ENCODE peak calls at places on chromosomes 2 and 18, in six cellular contexts. R, D, Y, N, B and X are unnamed samples.

GRCh38 chr2:224221455-224221913 is 180.4 kb downstream of the FAM124B start:
- DNase-seq in R (no peak), D (no peak), Y (no peak), N (peak), B (peak), X (no peak)

GRCh38 chr18:9974279-9974915 is 60.6 kb downstream of the VAPA start:
- DNase-seq in R (no peak), D (no peak), Y (no peak), N (no peak), B (no peak), X (no peak)

GRCh38 chr2:66938471-66938967 is 458.6 kb upstream of the ETAA1 start:
- DNase-seq in R (no peak), D (no peak), Y (no peak), N (no peak), B (no peak), X (no peak)

GRCh38 chr2:217981084-217981730 is 21.6 kb downstream of the TNS1 start:
- DNase-seq in R (no peak), D (no peak), Y (no peak), N (no peak), B (no peak), X (no peak)

GRCh38 chr2:229633546-229633945 is 80.8 kb downstream of the DNER start:
- DNase-seq in R (no peak), D (no peak), Y (no peak), N (no peak), B (no peak), X (no peak)

GRCh38 chr2:205051417-205051816 is 506.1 kb downstream of the PARD3B start:
- DNase-seq in R (no peak), D (no peak), Y (no peak), N (no peak), B (no peak), X (no peak)

GRCh38 chr2:38239452-38239851 is 137.6 kb downstream of the ATL2 start:
- DNase-seq in R (no peak), D (no peak), Y (no peak), N (no peak), B (no peak), X (no peak)

GRCh38 chr2:39435974-39436591 is 1.0 kb downstream of the MAP4K3 start:
- DNase-seq in R (no peak), D (no peak), Y (no peak), N (peak), B (peak), X (no peak)

GRCh38 chr2:230772189-230772588 is 59.5 kb downstream of the CAB39 start:
- DNase-seq in R (no peak), D (no peak), Y (no peak), N (no peak), B (no peak), X (no peak)

GRCh38 chr2:42458396-42458795 is 35.4 kb downstream of the KCNG3 start:
- DNase-seq in R (no peak), D (no peak), Y (no peak), N (no peak), B (no peak), X (no peak)

GRCh38 chr18:76167440-76167839 is 327.6 kb downstream of the ZNF516 start:
- DNase-seq in R (no peak), D (no peak), Y (no peak), N (no peak), B (no peak), X (no peak)

GRCh38 chr2:11411768-11412448 is 54.1 kb downstream of the E2F6 start:
- DNase-seq in R (no peak), D (peak), Y (peak), N (peak), B (peak), X (no peak)

GRCh38 chr2:68043719-68044498 is 18.9 kb downstream of the C1D start:
- DNase-seq in R (no peak), D (no peak), Y (no peak), N (peak), B (peak), X (no peak)

GRCh38 chr2:69222984-69223658 is 163.9 kb downstream of the GFPT1 start:
- DNase-seq in R (no peak), D (no peak), Y (peak), N (peak), B (peak), X (no peak)

GRCh38 chr18:48934708-48935432 is 15.9 kb downstream of the SMAD7 start:
- DNase-seq in R (no peak), D (no peak), Y (peak), N (peak), B (no peak), X (no peak)

GRCh38 chr2:197200056-197200455 is 110.5 kb downstream of the ANKRD44 start:
- DNase-seq in R (no peak), D (no peak), Y (no peak), N (no peak), B (no peak), X (no peak)

GRCh38 chr2:215419769-215420470 is 15.9 kb downstream of the FN1 start:
- DNase-seq in R (no peak), D (no peak), Y (no peak), N (no peak), B (no peak), X (no peak)

GRCh38 chr2:231399046-231399852 is 3.7 kb downstream of the B3GNT7 start:
- DNase-seq in R (no peak), D (no peak), Y (no peak), N (no peak), B (no peak), X (no peak)

GRCh38 chr2:149307014-149307413 is 23.4 kb upstream of the LYPD6 start:
- DNase-seq in R (no peak), D (no peak), Y (no peak), N (no peak), B (no peak), X (no peak)

GRCh38 chr18:681985-682384 is 24.5 kb downstream of the TYMS start:
- DNase-seq in R (no peak), D (peak), Y (no peak), N (no peak), B (no peak), X (no peak)

GRCh38 chr18:22342625-22343024 is 75.1 kb downstream of the CTAGE1 start:
- DNase-seq in R (no peak), D (peak), Y (peak), N (peak), B (peak), X (no peak)

GRCh38 chr18:47404845-47405244 is 153.4 kb upstream of the SKOR2 start:
- DNase-seq in R (no peak), D (no peak), Y (no peak), N (no peak), B (no peak), X (no peak)

GRCh38 chr2:207770602-207771404 is 1.1 kb upstream of the FZD5 start:
- DNase-seq in R (no peak), D (peak), Y (no peak), N (peak), B (peak), X (no peak)

GRCh38 chr2:178246696-178247095 is 52.4 kb downstream of the OSBPL6 start:
- DNase-seq in R (no peak), D (no peak), Y (no peak), N (no peak), B (no peak), X (no peak)

GRCh38 chr2:28633739-28634138 is 117.9 kb upstream of the PPP1CB start:
- DNase-seq in R (no peak), D (no peak), Y (no peak), N (no peak), B (peak), X (no peak)

GRCh38 chr2:234794866-234795265 is 157.0 kb upstream of the SH3BP4 start:
- DNase-seq in R (no peak), D (no peak), Y (no peak), N (no peak), B (no peak), X (no peak)

GRCh38 chr2:189412330-189412953 is 28.8 kb upstream of the WDR75 start:
- DNase-seq in R (no peak), D (peak), Y (no peak), N (peak), B (peak), X (no peak)

GRCh38 chr18:58148954-58149471 is 105.0 kb downstream of the NEDD4L start:
- DNase-seq in R (no peak), D (no peak), Y (peak), N (no peak), B (no peak), X (no peak)